ENCODE peak calls at places on chromosomes 5 and 9, in six cellular contexts. One of them, this sample, is unnamed.
A peak's percentile ranks its signal among the peaks of the same experiment; 100 is the strongest.

GRCh38 chr9:110932883-110933282 is 105.4 kb downstream of the LPAR1 start:
- DNase-seq in body of pancreas: no peak
- DNase-seq in stomach: no peak
- DNase-seq in breast epithelium: no peak
- DNase-seq in ovary: no peak
- DNase-seq in A549: no peak
- DNase-seq in this sample: no peak

GRCh38 chr9:8078641-8079140 is 279.1 kb upstream of the DMAC1 start:
- DNase-seq in body of pancreas: no peak
- DNase-seq in stomach: no peak
- DNase-seq in breast epithelium: no peak
- DNase-seq in ovary: no peak
- DNase-seq in A549: no peak
- DNase-seq in this sample: no peak

GRCh38 chr9:98037362-98037761 is 19.2 kb upstream of the NANS start:
- DNase-seq in body of pancreas: no peak
- DNase-seq in stomach: no peak
- DNase-seq in breast epithelium: no peak
- DNase-seq in ovary: no peak
- DNase-seq in A549: no peak
- DNase-seq in this sample: no peak

GRCh38 chr9:111559000-111559610 is 34.1 kb downstream of the ZNF483 start:
- DNase-seq in body of pancreas: no peak
- DNase-seq in stomach: no peak
- DNase-seq in breast epithelium: no peak
- DNase-seq in ovary: no peak
- DNase-seq in A549: no peak
- DNase-seq in this sample: no peak

GRCh38 chr9:124733964-124734740 is 37.0 kb downstream of the NR6A1 start:
- DNase-seq in body of pancreas: peak; percentile 46
- DNase-seq in stomach: no peak
- DNase-seq in breast epithelium: peak; percentile 40
- DNase-seq in ovary: no peak
- DNase-seq in A549: no peak
- DNase-seq in this sample: no peak

GRCh38 chr5:34905564-34905963 is 9.7 kb downstream of the RAD1 start:
- DNase-seq in body of pancreas: no peak
- DNase-seq in stomach: no peak
- DNase-seq in breast epithelium: no peak
- DNase-seq in ovary: no peak
- DNase-seq in A549: peak; percentile 27
- DNase-seq in this sample: peak; percentile 22

GRCh38 chr5:133763744-133764143 is 151.4 kb upstream of the FSTL4 start:
- DNase-seq in body of pancreas: peak; percentile 21
- DNase-seq in stomach: no peak
- DNase-seq in breast epithelium: no peak
- DNase-seq in ovary: no peak
- DNase-seq in A549: no peak
- DNase-seq in this sample: no peak

GRCh38 chr5:173954671-173955605 is 34.0 kb upstream of the C5orf47 start:
- DNase-seq in body of pancreas: peak; percentile 61
- DNase-seq in stomach: no peak
- DNase-seq in breast epithelium: no peak
- DNase-seq in ovary: no peak
- DNase-seq in A549: no peak
- DNase-seq in this sample: no peak

GRCh38 chr9:127557466-127557869 is 54.6 kb upstream of the STXBP1 start:
- DNase-seq in body of pancreas: no peak
- DNase-seq in stomach: no peak
- DNase-seq in breast epithelium: no peak
- DNase-seq in ovary: no peak
- DNase-seq in A549: no peak
- DNase-seq in this sample: no peak

GRCh38 chr9:129262261-129262660 is 84.2 kb upstream of the IER5L start:
- DNase-seq in body of pancreas: no peak
- DNase-seq in stomach: no peak
- DNase-seq in breast epithelium: no peak
- DNase-seq in ovary: no peak
- DNase-seq in A549: no peak
- DNase-seq in this sample: no peak

GRCh38 chr5:178388381-178389030 is 155.9 kb upstream of the PHYKPL start:
- DNase-seq in body of pancreas: no peak
- DNase-seq in stomach: peak; percentile 14
- DNase-seq in breast epithelium: no peak
- DNase-seq in ovary: peak; percentile 6
- DNase-seq in A549: no peak
- DNase-seq in this sample: no peak

GRCh38 chr5:87560528-87560927 is 147.8 kb upstream of the CCNH start:
- DNase-seq in body of pancreas: no peak
- DNase-seq in stomach: no peak
- DNase-seq in breast epithelium: no peak
- DNase-seq in ovary: no peak
- DNase-seq in A549: no peak
- DNase-seq in this sample: no peak

GRCh38 chr9:113634597-113635515 is 171.3 kb downstream of the RGS3 start:
- DNase-seq in body of pancreas: peak; percentile 2
- DNase-seq in stomach: no peak
- DNase-seq in breast epithelium: no peak
- DNase-seq in ovary: no peak
- DNase-seq in A549: no peak
- DNase-seq in this sample: no peak

DNA sequence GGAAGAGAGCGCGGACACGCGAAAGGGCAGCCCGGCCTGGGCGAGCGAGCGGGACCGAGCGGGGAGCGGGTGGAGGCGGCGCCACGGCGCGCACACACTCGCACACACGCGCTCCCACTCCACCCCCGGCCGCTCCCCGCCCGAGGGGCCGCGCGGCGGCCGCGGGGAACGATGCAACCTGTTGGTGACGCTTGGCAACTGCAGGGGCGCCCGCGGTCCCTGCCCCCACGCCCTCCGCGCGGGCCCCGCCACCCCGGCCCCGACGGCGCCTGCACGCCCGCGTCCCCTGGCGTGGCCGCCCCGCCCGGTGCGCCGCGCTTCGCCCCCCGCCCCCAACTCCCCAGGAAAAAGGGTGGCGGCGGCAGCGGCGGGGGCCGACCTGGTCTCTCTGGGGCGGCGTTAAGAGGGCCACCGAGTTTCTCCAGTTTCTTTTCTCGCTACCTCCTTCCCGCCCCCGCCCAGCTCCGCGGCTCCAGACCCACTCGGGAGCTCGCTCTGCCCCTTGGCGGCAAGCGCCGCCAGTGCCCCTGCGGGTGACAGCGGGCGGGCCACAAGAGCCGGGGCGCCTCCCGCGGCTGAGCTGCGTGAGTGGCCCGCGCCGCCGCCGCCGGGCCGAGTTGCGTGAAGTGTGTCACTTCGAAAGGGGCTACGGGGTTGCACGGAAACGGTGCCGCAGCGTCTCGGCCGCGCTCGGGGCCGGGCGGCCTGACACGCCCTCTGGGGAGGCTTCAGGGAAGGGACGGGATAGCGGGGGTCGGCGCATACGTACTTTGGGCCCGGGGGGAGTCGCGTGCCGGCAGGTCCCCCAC is at the start of gene NR3C1:
- DNase-seq in body of pancreas: peak; percentile 84
- DNase-seq in stomach: peak; percentile 88
- DNase-seq in breast epithelium: peak; percentile 74
- DNase-seq in ovary: peak; percentile 81
- DNase-seq in A549: peak; percentile 50
- DNase-seq in this sample: peak; percentile 90
- TF ChIP-seq POLR2A in body of pancreas: peak; percentile 17
- TF ChIP-seq POLR2A in stomach: no peak
- TF ChIP-seq POLR2A in breast epithelium: no peak
- TF ChIP-seq POLR2A in ovary: no peak
- TF ChIP-seq POLR2A in A549: peak; percentile 52
- TF ChIP-seq POLR2A in this sample: peak; percentile 54

DNA sequence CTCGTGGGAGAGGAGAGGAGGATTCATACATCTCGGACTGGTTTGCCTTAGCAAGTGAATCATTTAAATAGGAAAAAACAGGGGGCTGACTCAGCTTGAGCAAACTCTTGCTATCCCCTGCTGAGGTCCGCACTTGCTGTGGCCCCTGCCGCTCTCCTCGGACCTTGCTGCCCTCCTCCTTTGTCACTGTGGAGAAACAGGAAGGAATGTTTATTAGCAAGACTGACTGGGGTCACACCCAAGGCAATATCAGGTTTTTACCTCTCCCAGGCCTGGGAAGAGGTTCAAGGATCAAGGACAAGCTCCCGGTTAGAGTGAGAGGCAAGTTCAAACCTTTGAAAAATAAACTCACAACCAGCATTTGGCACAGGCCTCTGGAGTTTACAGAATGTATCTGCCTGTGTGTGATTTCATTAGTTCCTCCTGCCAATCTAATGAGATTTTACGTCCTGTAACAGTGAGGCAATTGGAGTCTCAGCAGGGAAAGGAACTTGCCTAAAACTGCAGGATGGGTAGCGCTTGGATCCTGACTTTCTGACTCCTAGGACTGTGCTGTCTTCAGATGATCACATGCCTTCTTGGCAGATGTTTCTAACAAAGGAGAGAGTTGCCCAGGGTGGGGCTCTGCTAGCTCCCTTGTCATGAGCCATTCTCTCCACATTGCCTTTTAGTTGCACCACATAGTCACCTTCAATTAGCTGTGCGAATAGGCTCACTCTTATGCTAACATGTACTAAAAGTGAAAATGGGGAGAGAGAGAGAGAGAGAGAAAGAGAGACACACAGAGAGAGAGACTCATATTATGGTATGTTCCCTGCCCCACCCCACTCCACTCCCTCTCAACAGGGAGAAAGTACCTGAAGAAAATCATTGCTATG is 108.6 kb upstream of the CDKN2B start:
- DNase-seq in body of pancreas: no peak
- DNase-seq in stomach: no peak
- DNase-seq in breast epithelium: no peak
- DNase-seq in ovary: peak; percentile 24
- DNase-seq in A549: no peak
- DNase-seq in this sample: no peak
- TF ChIP-seq POLR2A in body of pancreas: no peak
- TF ChIP-seq POLR2A in stomach: no peak
- TF ChIP-seq POLR2A in breast epithelium: no peak
- TF ChIP-seq POLR2A in ovary: no peak
- TF ChIP-seq POLR2A in A549: no peak
- TF ChIP-seq POLR2A in this sample: no peak

DNA sequence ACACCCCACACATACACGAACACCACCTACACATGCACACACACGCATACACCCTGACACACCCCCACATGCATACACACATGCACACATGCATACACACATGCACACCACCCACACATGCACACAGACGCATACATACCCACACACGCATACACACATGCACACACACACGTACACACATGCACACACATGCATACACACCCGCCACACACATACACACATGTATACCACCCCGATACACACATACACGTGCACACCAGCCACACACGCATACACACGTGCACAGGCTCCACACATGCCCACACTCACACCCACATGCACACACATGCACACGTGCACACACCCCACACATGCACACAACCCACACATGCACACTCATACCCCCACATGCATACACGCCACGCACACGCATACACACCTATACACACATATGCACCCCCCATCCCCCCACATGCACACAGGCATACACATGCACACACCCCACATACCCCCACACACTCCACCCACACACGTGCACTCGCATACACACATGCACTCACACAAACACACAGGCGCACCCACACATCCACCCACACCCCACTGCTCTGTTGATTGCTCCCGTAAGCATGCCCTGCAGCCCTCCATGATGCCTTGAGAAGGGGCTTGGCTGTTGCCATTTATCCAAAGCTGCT is 119.3 kb downstream of the COL5A1 start:
- DNase-seq in body of pancreas: no peak
- DNase-seq in stomach: no peak
- DNase-seq in breast epithelium: no peak
- DNase-seq in ovary: no peak
- DNase-seq in A549: no peak
- DNase-seq in this sample: no peak
- TF ChIP-seq POLR2A in body of pancreas: no peak
- TF ChIP-seq POLR2A in stomach: no peak
- TF ChIP-seq POLR2A in breast epithelium: no peak
- TF ChIP-seq POLR2A in ovary: no peak
- TF ChIP-seq POLR2A in A549: no peak
- TF ChIP-seq POLR2A in this sample: no peak

DNA sequence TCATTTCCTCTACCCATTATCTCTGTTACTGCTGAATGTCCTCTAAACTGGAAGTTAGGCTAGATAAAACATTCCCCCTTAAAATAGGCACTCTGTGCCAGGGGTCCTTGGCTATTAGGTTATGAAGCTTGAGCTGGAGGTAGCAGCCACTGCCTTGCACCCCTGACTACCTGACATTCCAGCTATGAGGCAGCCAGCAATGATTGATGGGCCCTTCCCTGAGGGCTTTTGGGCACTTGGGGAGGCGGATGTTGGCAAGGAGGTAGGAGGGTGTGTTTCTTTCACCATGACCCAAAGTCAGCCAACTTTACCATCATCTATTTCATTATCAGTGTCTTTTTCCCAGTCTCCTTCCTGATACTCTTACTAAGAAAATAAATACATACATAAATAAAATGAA is 17.1 kb downstream of the TARS1 start:
- DNase-seq in body of pancreas: no peak
- DNase-seq in stomach: no peak
- DNase-seq in breast epithelium: no peak
- DNase-seq in ovary: no peak
- DNase-seq in A549: no peak
- DNase-seq in this sample: no peak
- TF ChIP-seq POLR2A in body of pancreas: no peak
- TF ChIP-seq POLR2A in stomach: no peak
- TF ChIP-seq POLR2A in breast epithelium: no peak
- TF ChIP-seq POLR2A in ovary: no peak
- TF ChIP-seq POLR2A in A549: no peak
- TF ChIP-seq POLR2A in this sample: no peak

This sample was measured in erythroblast.